ENCODE peak calls at places on chromosomes 2 and 18, in eight cellular contexts. R is D341Med; X is hepatocyte; Z is left cardiac atrium; K is AG04449; M is activated CD8-positive, alpha-beta memory T cell treated with anti-CD3 and anti-CD28 coated beads, Interleukin-2, amount 50 U/mL, for 48 hours; H is HTR-8/SVneo; O is naive thymus-derived CD4-positive, alpha-beta T cell. V is an unnamed sample.

GRCh38 chr2:25375371-25375988 is 33.8 kb upstream of the DNMT3A start:
- DNase-seq in R (no peak), X (no peak), Z (no peak), K (no peak), M (peak; percentile 57), H (no peak), O (no peak), V (no peak)

GRCh38 chr2:46902465-46902864 is 13.1 kb downstream of the MCFD2 start:
- DNase-seq in R (no peak), X (no peak), Z (no peak), K (no peak), M (no peak), H (no peak), O (no peak), V (no peak)

GRCh38 chr2:164600763-164601162 is 20.5 kb downstream of the GRB14 start:
- DNase-seq in R (no peak), X (no peak), Z (no peak), K (no peak), M (no peak), H (no peak), O (no peak), V (no peak)

GRCh38 chr2:219641390-219642063 is 14.1 kb downstream of the SLC4A3 start:
- DNase-seq in R (no peak), X (no peak), Z (no peak), K (no peak), M (peak; percentile 42), H (no peak), O (no peak), V (no peak)

GRCh38 chr2:216672996-216673395 is 22.4 kb downstream of the IGFBP5 start:
- DNase-seq in R (no peak), X (no peak), Z (no peak), K (no peak), M (no peak), H (no peak), O (no peak), V (no peak)

GRCh38 chr18:74831571-74832250 is 234.0 kb downstream of the ZNF407 start:
- DNase-seq in R (no peak), X (no peak), Z (no peak), K (no peak), M (no peak), H (no peak), O (no peak), V (no peak)

GRCh38 chr2:118539290-118539689 is 308.2 kb downstream of the EN1 start:
- DNase-seq in R (no peak), X (peak; percentile 46), Z (peak; percentile 26), K (no peak), M (no peak), H (no peak), O (no peak), V (no peak)

GRCh38 chr2:223123859-223124610 is 72.0 kb downstream of the KCNE4 start:
- DNase-seq in R (no peak), X (peak; percentile 10), Z (no peak), K (no peak), M (no peak), H (no peak), O (no peak), V (no peak)

GRCh38 chr2:24411488-24412146 is 51.3 kb upstream of the ITSN2 start:
- DNase-seq in R (no peak), X (no peak), Z (no peak), K (no peak), M (no peak), H (no peak), O (no peak), V (no peak)